ENCODE peak calls at places on chromosomes 6 and 20, in four cellular contexts. One of them, this sample, is unnamed.

GRCh38 chr20:22805219-22805618 is 220.8 kb upstream of the FOXA2 start:
- DNase-seq in neuronal stem cell: no peak
- DNase-seq in H9: peak; percentile 40
- DNase-seq in H1: no peak
- DNase-seq in this sample: peak; percentile 88

GRCh38 chr6:19713984-19714383 is 123.2 kb upstream of the ID4 start:
- DNase-seq in neuronal stem cell: no peak
- DNase-seq in H9: no peak
- DNase-seq in H1: no peak
- DNase-seq in this sample: no peak

GRCh38 chr6:111423055-111423633 is 59.9 kb downstream of the REV3L start:
- DNase-seq in neuronal stem cell: no peak
- DNase-seq in H9: no peak
- DNase-seq in H1: no peak
- DNase-seq in this sample: no peak

GRCh38 chr20:53080969-53081871 is 109.1 kb downstream of the TSHZ2 start:
- DNase-seq in neuronal stem cell: no peak
- DNase-seq in H9: no peak
- DNase-seq in H1: no peak
- DNase-seq in this sample: peak; percentile 84

GRCh38 chr20:59007758-59008511 is 881 bp upstream of the CTSZ start:
- DNase-seq in neuronal stem cell: no peak
- DNase-seq in H9: no peak
- DNase-seq in H1: no peak
- DNase-seq in this sample: no peak

GRCh38 chr20:35398660-35399144 is 13.1 kb downstream of the UQCC1 start:
- DNase-seq in neuronal stem cell: no peak
- DNase-seq in H9: no peak
- DNase-seq in H1: no peak
- DNase-seq in this sample: no peak

GRCh38 chr6:33904050-33904827 is 100.4 kb upstream of the MLN start:
- DNase-seq in neuronal stem cell: no peak
- DNase-seq in H9: no peak
- DNase-seq in H1: no peak
- DNase-seq in this sample: no peak

GRCh38 chr6:144151010-144151727 is 852 bp downstream of the STX11 start:
- DNase-seq in neuronal stem cell: no peak
- DNase-seq in H9: no peak
- DNase-seq in H1: no peak
- DNase-seq in this sample: peak; percentile 37

GRCh38 chr6:17835784-17836183 is 129.1 kb upstream of the NUP153 start:
- DNase-seq in neuronal stem cell: no peak
- DNase-seq in H9: no peak
- DNase-seq in H1: no peak
- DNase-seq in this sample: no peak

GRCh38 chr6:22828179-22829062 is 259.1 kb downstream of the HDGFL1 start:
- DNase-seq in neuronal stem cell: peak; percentile 36
- DNase-seq in H9: peak; percentile 59
- DNase-seq in H1: peak; percentile 58
- DNase-seq in this sample: peak; percentile 95

GRCh38 chr20:17419459-17419858 is 111.7 kb downstream of the BFSP1 start:
- DNase-seq in neuronal stem cell: no peak
- DNase-seq in H9: no peak
- DNase-seq in H1: no peak
- DNase-seq in this sample: no peak

GRCh38 chr6:21999012-21999528 is 297.8 kb downstream of the PRL start:
- DNase-seq in neuronal stem cell: no peak
- DNase-seq in H9: no peak
- DNase-seq in H1: no peak
- DNase-seq in this sample: peak; percentile 79

GRCh38 chr6:149983145-149983544 is 19.4 kb downstream of the ULBP1 start:
- DNase-seq in neuronal stem cell: no peak
- DNase-seq in H9: no peak
- DNase-seq in H1: no peak
- DNase-seq in this sample: no peak

GRCh38 chr6:51260003-51260402 is 441.3 kb downstream of the TFAP2B start:
- DNase-seq in neuronal stem cell: no peak
- DNase-seq in H9: peak; percentile 39
- DNase-seq in H1: no peak
- DNase-seq in this sample: no peak

GRCh38 chr20:12927489-12927888 is 81.3 kb upstream of the SPTLC3 start:
- DNase-seq in neuronal stem cell: no peak
- DNase-seq in H9: no peak
- DNase-seq in H1: no peak
- DNase-seq in this sample: peak; percentile 32

GRCh38 chr6:4732691-4733315 is 43.4 kb upstream of the CDYL start:
- DNase-seq in neuronal stem cell: no peak
- DNase-seq in H9: peak; percentile 66
- DNase-seq in H1: peak; percentile 64
- DNase-seq in this sample: peak; percentile 95

GRCh38 chr6:142872376-142872775 is 72.6 kb downstream of the HIVEP2 start:
- DNase-seq in neuronal stem cell: no peak
- DNase-seq in H9: no peak
- DNase-seq in H1: no peak
- DNase-seq in this sample: no peak

GRCh38 chr6:36719126-36719525 is 21.5 kb downstream of the RAB44 start:
- DNase-seq in neuronal stem cell: no peak
- DNase-seq in H9: no peak
- DNase-seq in H1: no peak
- DNase-seq in this sample: no peak

GRCh38 chr6:128412680-128413079 is 107.7 kb downstream of the PTPRK start:
- DNase-seq in neuronal stem cell: no peak
- DNase-seq in H9: no peak
- DNase-seq in H1: no peak
- DNase-seq in this sample: no peak

GRCh38 chr6:34535199-34535598 is 20.9 kb downstream of the SPDEF start:
- DNase-seq in neuronal stem cell: no peak
- DNase-seq in H9: no peak
- DNase-seq in H1: no peak
- DNase-seq in this sample: no peak

GRCh38 chr6:52566853-52567279 is 10.0 kb downstream of the TRAM2 start:
- DNase-seq in neuronal stem cell: no peak
- DNase-seq in H9: no peak
- DNase-seq in H1: no peak
- DNase-seq in this sample: peak; percentile 99

GRCh38 chr6:43993881-43994523 is 133.2 kb downstream of the MRPL14 start:
- DNase-seq in neuronal stem cell: no peak
- DNase-seq in H9: no peak
- DNase-seq in H1: no peak
- DNase-seq in this sample: no peak

GRCh38 chr6:16799279-16800193 is 38.3 kb upstream of the ATXN1 start:
- DNase-seq in neuronal stem cell: no peak
- DNase-seq in H9: no peak
- DNase-seq in H1: no peak
- DNase-seq in this sample: peak; percentile 52

GRCh38 chr20:44745560-44746366 is at the start of gene KCNK15:
- DNase-seq in neuronal stem cell: no peak
- DNase-seq in H9: no peak
- DNase-seq in H1: peak; percentile 63
- DNase-seq in this sample: peak; percentile 32

GRCh38 chr20:52410182-52410647 is 218.6 kb upstream of the ZFP64 start:
- DNase-seq in neuronal stem cell: no peak
- DNase-seq in H9: no peak
- DNase-seq in H1: no peak
- DNase-seq in this sample: peak; percentile 95

GRCh38 chr6:112307707-112308106 is 39.4 kb upstream of the RFPL4B start:
- DNase-seq in neuronal stem cell: no peak
- DNase-seq in H9: no peak
- DNase-seq in H1: no peak
- DNase-seq in this sample: no peak

GRCh38 chr6:79813854-79814477 is 133.4 kb downstream of the ELOVL4 start:
- DNase-seq in neuronal stem cell: peak; percentile 75
- DNase-seq in H9: peak; percentile 61
- DNase-seq in H1: peak; percentile 80
- DNase-seq in this sample: peak; percentile 66

GRCh38 chr20:50450961-50451752 is 59.0 kb upstream of the PTPN1 start:
- DNase-seq in neuronal stem cell: no peak
- DNase-seq in H9: peak; percentile 77
- DNase-seq in H1: peak; percentile 62
- DNase-seq in this sample: peak; percentile 84

GRCh38 chr6:136341967-136342366 is 52.3 kb upstream of the BCLAF1 start:
- DNase-seq in neuronal stem cell: no peak
- DNase-seq in H9: no peak
- DNase-seq in H1: no peak
- DNase-seq in this sample: no peak

GRCh38 chr20:52190437-52191131 is 995 bp downstream of the ZFP64 start:
- DNase-seq in neuronal stem cell: no peak
- DNase-seq in H9: peak; percentile 41
- DNase-seq in H1: peak; percentile 49
- DNase-seq in this sample: peak; percentile 55

GRCh38 chr6:42979523-42980177 is 669 bp upstream of the PEX6 start:
- DNase-seq in neuronal stem cell: no peak
- DNase-seq in H9: no peak
- DNase-seq in H1: no peak
- DNase-seq in this sample: peak; percentile 67

GRCh38 chr6:37491161-37491829 is 8.4 kb downstream of the CCDC167 start:
- DNase-seq in neuronal stem cell: no peak
- DNase-seq in H9: peak; percentile 20
- DNase-seq in H1: no peak
- DNase-seq in this sample: no peak

GRCh38 chr20:16689906-16690305 is 39.9 kb upstream of the SNRPB2 start:
- DNase-seq in neuronal stem cell: no peak
- DNase-seq in H9: no peak
- DNase-seq in H1: no peak
- DNase-seq in this sample: no peak

GRCh38 chr20:37630161-37630560 is 63.7 kb upstream of the CTNNBL1 start:
- DNase-seq in neuronal stem cell: no peak
- DNase-seq in H9: no peak
- DNase-seq in H1: no peak
- DNase-seq in this sample: no peak

GRCh38 chr6:63663147-63663877 is 27.7 kb downstream of the PHF3 start:
- DNase-seq in neuronal stem cell: no peak
- DNase-seq in H9: no peak
- DNase-seq in H1: no peak
- DNase-seq in this sample: peak; percentile 68

DNA sequence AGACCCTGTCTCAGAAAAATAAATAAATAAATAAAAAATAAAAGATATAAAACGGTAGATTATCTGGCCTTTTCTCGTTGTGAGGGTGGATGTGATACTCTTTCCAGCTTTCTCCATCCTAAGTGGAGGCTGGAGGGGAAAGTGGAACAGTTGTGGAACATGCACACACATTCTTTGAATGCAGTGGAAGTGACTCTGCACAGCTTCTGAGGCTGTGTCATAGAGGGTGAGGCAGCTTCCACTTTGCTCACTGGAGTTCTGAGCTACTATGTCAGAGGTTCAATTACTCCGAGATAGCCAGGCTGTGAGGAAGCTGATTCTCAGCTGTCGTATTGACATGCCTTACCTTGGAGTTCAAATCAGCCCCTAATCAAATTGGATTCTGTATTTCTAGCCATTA is 82.2 kb downstream of the CHMP4B start:
- DNase-seq in neuronal stem cell: no peak
- DNase-seq in H9: no peak
- DNase-seq in H1: no peak
- DNase-seq in this sample: peak; percentile 64
- H2BK15ac ChIP-seq in neuronal stem cell: no peak overlapping the region
- H2BK15ac ChIP-seq in H9: no peak overlapping the region
- H2BK15ac ChIP-seq in H1: no peak overlapping the region
- H2BK15ac ChIP-seq in this sample: no peak overlapping the region

DNA sequence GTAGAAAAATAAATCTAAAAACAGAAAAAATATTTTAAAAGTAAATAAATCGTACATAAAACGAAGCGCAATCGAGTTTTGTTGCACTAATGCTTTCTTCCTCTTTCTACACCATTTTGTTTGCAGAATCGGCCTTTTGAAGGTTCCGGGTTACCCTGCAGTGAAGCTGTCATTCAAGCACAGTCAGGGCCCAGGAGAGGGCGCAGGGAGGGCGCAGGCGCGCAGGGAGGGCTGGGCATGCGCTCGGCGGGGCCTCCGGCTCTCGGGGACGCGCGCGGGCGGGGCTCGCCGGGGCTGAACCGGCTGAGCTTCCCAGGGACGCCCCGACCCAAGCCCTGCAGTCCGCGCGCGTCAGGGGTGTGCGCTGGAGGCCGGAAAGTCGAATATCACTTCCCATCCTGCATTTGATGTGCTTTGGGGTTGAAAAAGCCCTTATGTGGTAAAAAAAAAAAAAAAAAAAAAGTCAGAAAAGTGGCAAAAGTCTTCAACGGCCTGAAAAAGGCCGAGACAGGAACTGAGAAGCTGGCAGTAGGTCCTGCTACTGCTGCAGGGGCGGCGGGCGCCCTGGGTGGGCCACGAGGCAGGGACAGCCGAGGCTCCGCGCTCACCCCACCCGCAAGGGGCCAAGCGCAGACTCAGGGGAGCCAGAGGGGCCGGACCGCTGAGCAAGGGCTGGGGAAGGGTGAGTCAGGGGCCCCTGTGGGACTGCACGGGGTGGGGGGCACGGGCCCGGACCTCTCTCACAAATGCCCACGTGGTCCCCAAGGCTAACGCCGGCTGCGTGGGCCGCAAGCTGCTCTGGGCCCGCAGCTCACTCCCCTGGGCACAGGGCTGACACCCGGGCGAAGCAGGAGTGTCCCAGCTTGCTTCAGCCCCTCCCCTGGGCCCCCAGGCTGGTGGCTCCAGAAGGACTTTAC is 40.5 kb downstream of the THBS2 start:
- DNase-seq in neuronal stem cell: peak; percentile 75
- DNase-seq in H9: peak; percentile 91
- DNase-seq in H1: peak; percentile 87
- DNase-seq in this sample: peak; percentile 75
- H3K4ac ChIP-seq in neuronal stem cell: peak overlapping the region; percentile 95
- H3K4ac ChIP-seq in H9: no peak overlapping the region
- H3K4ac ChIP-seq in H1: no peak overlapping the region
- H3K4ac ChIP-seq in this sample: peak overlapping the region; percentile 94

GRCh38 chr6:8194499-8194898 is 92.2 kb upstream of the EEF1E1 start:
- DNase-seq in neuronal stem cell: no peak
- DNase-seq in H9: no peak
- DNase-seq in H1: no peak
- DNase-seq in this sample: no peak
- H2BK12ac ChIP-seq in neuronal stem cell: no peak overlapping the region
- H2BK12ac ChIP-seq in H9: no peak overlapping the region
- H2BK12ac ChIP-seq in H1: no peak overlapping the region
- H2BK12ac ChIP-seq in this sample: no peak overlapping the region

GRCh38 chr6:26043389-26044139 is 43.7 kb upstream of the HFE start:
- DNase-seq in neuronal stem cell: peak; percentile 78
- DNase-seq in H9: no peak
- DNase-seq in H1: no peak
- DNase-seq in this sample: no peak
- H2BK15ac ChIP-seq in neuronal stem cell: peak overlapping the region; percentile 73
- H2BK15ac ChIP-seq in H9: no peak overlapping the region
- H2BK15ac ChIP-seq in H1: peak overlapping the region; percentile 84
- H2BK15ac ChIP-seq in this sample: no peak overlapping the region

GRCh38 chr6:14664616-14665315 is 547.2 kb downstream of the CD83 start:
- DNase-seq in neuronal stem cell: no peak
- DNase-seq in H9: peak; percentile 75
- DNase-seq in H1: no peak
- DNase-seq in this sample: peak; percentile 38
- H3K4ac ChIP-seq in neuronal stem cell: no peak overlapping the region
- H3K4ac ChIP-seq in H9: no peak overlapping the region
- H3K4ac ChIP-seq in H1: no peak overlapping the region
- H3K4ac ChIP-seq in this sample: no peak overlapping the region

This sample was measured in mesenchymal stem cell.